ENCODE peak calls at places on chromosomes 2 and 18, in nine cellular contexts. X is right lobe of liver, Z is adrenal gland, C is IMR-90, V is spleen, L is H1, Q is ovary, G is prostate gland, J is suprapubic skin. U is an unnamed sample.

GRCh38 chr2:46915281-46915810 is at the start of gene MCFD2:
- DNase-seq in V (peak; percentile 92), J (peak; percentile 84), G (peak; percentile 12), C (no peak), Z (peak; percentile 42), L (no peak), Q (no peak), X (no peak), U (peak; percentile 40)

GRCh38 chr18:55256568-55257289 is 297.5 kb upstream of the CCDC68 start:
- DNase-seq in J (no peak), Z (no peak), V (no peak), X (no peak), C (no peak), L (no peak), Q (no peak), G (no peak), U (no peak)

GRCh38 chr2:208782097-208782496 is 375.5 kb downstream of the PTH2R start:
- DNase-seq in C (no peak), L (no peak), Q (no peak), X (no peak), V (no peak), Z (no peak), G (no peak), J (no peak), U (no peak)

GRCh38 chr2:15941970-15942710 is 1.8 kb downstream of the MYCN start:
- DNase-seq in C (no peak), V (no peak), Z (no peak), G (no peak), L (peak; percentile 72), J (peak; percentile 46), X (no peak), Q (no peak), U (peak; percentile 83)

GRCh38 chr18:71374294-71374693 is 1085.4 kb downstream of the SOCS6 start:
- DNase-seq in X (no peak), G (no peak), J (no peak), C (no peak), L (peak; percentile 49), V (no peak), Q (no peak), Z (no peak), U (no peak)

GRCh38 chr2:102606353-102606752 is 13.0 kb upstream of the SLC9A2 start:
- DNase-seq in J (no peak), V (no peak), Z (no peak), Q (no peak), L (no peak), X (no peak), G (peak; percentile 60), C (no peak), U (no peak)

GRCh38 chr18:57802869-57803118 is 321 bp downstream of the ATP8B1 start:
- DNase-seq in Z (no peak), J (no peak), V (peak; percentile 76), L (no peak), C (no peak), G (no peak), Q (no peak), X (no peak), U (no peak)

GRCh38 chr2:178309541-178309940 is 115.2 kb downstream of the OSBPL6 start:
- DNase-seq in X (no peak), C (peak; percentile 30), V (no peak), Q (no peak), L (no peak), Z (no peak), G (no peak), J (no peak), U (no peak)

GRCh38 chr2:73746015-73746876 is 9.1 kb upstream of the TPRKB start:
- DNase-seq in Z (no peak), V (peak; percentile 8), G (no peak), X (no peak), C (no peak), J (no peak), L (no peak), Q (no peak), U (no peak)

GRCh38 chr2:172083725-172084483 is 1.4 kb upstream of the DLX1 start:
- DNase-seq in X (no peak), L (peak; percentile 72), V (no peak), Z (no peak), Q (no peak), G (no peak), J (no peak), C (no peak), U (no peak)

GRCh38 chr2:10444463-10444862 is 3.7 kb downstream of the ODC1 start:
- DNase-seq in X (no peak), C (peak; percentile 14), Q (no peak), L (no peak), G (no peak), J (no peak), Z (no peak), V (no peak), U (no peak)

GRCh38 chr2:78281164-78281563 is 744.3 kb upstream of the REG3G start:
- DNase-seq in J (no peak), Z (no peak), V (no peak), X (no peak), L (no peak), G (no peak), C (no peak), Q (no peak), U (no peak)

GRCh38 chr2:180519276-180519675 is 461.1 kb upstream of the UBE2E3 start:
- DNase-seq in C (peak; percentile 68), J (no peak), X (no peak), Q (no peak), G (no peak), V (no peak), L (no peak), Z (no peak), U (no peak)

GRCh38 chr2:180520816-180521595 is 459.4 kb upstream of the UBE2E3 start:
- DNase-seq in V (no peak), L (no peak), X (no peak), Q (no peak), C (peak; percentile 65), G (no peak), J (no peak), Z (no peak), U (no peak)

GRCh38 chr2:180523629-180524340 is 456.6 kb upstream of the UBE2E3 start:
- DNase-seq in C (peak; percentile 95), G (no peak), L (no peak), X (no peak), Z (no peak), Q (no peak), J (no peak), V (no peak), U (peak; percentile 35)

GRCh38 chr2:180520206-180520605 is 460.2 kb upstream of the UBE2E3 start:
- DNase-seq in C (peak; percentile 18), Q (no peak), V (no peak), Z (no peak), X (peak; percentile 37), J (no peak), G (no peak), L (no peak), U (no peak)

DNA sequence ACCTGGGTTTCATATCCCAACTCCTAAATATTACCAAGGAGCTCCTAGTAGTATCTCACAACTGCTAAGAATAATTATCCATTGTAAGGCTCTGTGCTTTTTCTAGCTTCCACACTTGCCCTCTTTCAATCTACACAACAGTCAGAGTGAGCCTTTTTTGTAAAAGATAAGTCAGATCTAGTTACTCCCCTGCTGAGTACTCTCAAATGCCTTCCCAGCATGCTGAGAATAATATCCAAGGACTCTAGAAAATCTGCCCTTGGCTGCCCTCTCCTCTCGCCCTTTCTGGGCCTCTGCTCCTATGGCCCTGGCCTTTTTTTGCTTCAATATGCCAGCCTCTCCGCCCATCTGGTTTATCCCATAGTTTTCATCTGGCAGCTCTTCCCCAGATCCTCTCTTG is 455.9 kb upstream of the UBE2E3 start:
- DNase-seq in X (no peak), Z (no peak), J (no peak), C (peak; percentile 29), Q (no peak), G (no peak), L (no peak), V (no peak), U (no peak)
- H3K4me3 ChIP-seq in X (no peak overlapping the region), Z (no peak overlapping the region), J (no peak overlapping the region), C (no peak overlapping the region), Q (no peak overlapping the region), G (no peak overlapping the region), L (no peak overlapping the region), V (no peak overlapping the region), U (no peak overlapping the region)

GRCh38 chr2:200864206-200864976 is at the start of gene CLK1:
- DNase-seq in Q (peak; percentile 97), X (peak; percentile 98), L (peak; percentile 89), C (peak; percentile 93), Z (peak; percentile 96), G (peak; percentile 95), V (peak; percentile 100), J (peak; percentile 98), U (peak; percentile 99)
- TF ChIP-seq POLR2A in Q (peak; percentile 100), X (peak; percentile 99), L (peak; percentile 89), C (peak; percentile 99), Z (peak; percentile 98), G (peak; percentile 99), V (peak; percentile 99), J (peak; percentile 97), U (no peak)

GRCh38 chr2:32626591-32627221 is 1.1 kb upstream of the TTC27 start:
- DNase-seq in C (no peak), Z (no peak), X (no peak), L (peak; percentile 47), V (no peak), G (no peak), Q (no peak), J (no peak), U (no peak)
- H3K4me3 ChIP-seq in C (no peak overlapping the region), Z (peak overlapping the region; percentile 88), X (no peak overlapping the region), L (peak overlapping the region; percentile 91), V (peak overlapping the region; percentile 81), G (no peak overlapping the region), Q (peak overlapping the region; percentile 79), J (no peak overlapping the region), U (no peak overlapping the region)

GRCh38 chr2:231612199-231613053 is 19.8 kb downstream of the TEX44 start:
- DNase-seq in Q (peak; percentile 96), J (peak; percentile 98), G (peak; percentile 92), L (peak; percentile 95), Z (peak; percentile 94), V (peak; percentile 97), X (peak; percentile 88), C (peak; percentile 96), U (peak; percentile 99)

GRCh38 chr2:231613655-231614558 is 21.2 kb downstream of the TEX44 start:
- DNase-seq in X (peak; percentile 72), C (peak; percentile 80), Q (peak; percentile 91), V (peak; percentile 93), L (peak; percentile 92), J (peak; percentile 94), Z (peak; percentile 93), G (peak; percentile 77), U (peak; percentile 96)

GRCh38 chr2:231615058-231615671 is 22.5 kb downstream of the TEX44 start:
- DNase-seq in J (no peak), Q (peak; percentile 48), Z (no peak), V (peak; percentile 81), L (peak; percentile 71), G (no peak), X (peak; percentile 51), C (no peak), U (no peak)

GRCh38 chr2:231613054-231613654 is 20.5 kb downstream of the TEX44 start:
- DNase-seq in V (peak; percentile 85), G (no peak), J (no peak), L (no peak), Q (peak; percentile 52), X (no peak), C (no peak), Z (peak; percentile 46), U (peak; percentile 91)

DNA sequence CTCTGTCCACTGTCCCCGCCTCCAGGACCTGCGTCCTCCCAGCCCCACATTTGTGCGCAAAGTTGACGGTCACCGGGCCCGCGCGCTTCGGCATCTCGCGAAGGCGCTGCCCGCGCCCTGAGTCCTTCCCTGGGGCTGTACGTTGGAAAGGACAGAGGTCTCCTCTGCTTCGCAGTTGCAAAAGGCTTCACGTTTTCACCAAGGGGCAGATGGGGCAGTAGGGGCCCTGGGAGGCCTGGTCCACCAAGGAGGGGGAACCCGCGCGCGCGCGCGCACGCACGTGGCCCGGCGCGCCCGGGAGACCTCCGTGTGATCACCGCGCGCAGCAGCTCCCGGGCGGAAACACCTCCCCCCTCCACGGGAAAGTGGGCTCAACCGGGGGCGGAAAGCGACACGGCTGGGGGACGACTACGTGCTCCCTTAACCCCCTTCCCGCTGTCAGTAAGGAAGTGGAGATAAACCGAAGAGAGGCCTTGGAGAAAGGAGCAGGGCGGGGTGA is 21.9 kb downstream of the TEX44 start:
- DNase-seq in C (no peak), Z (no peak), Q (peak; percentile 79), V (peak; percentile 85), L (peak; percentile 61), X (no peak), J (peak; percentile 83), G (no peak), U (no peak)
- TF ChIP-seq POLR2A in C (no peak), Z (peak; percentile 50), Q (peak; percentile 9), V (no peak), L (no peak), X (peak; percentile 9), J (no peak), G (peak; percentile 7), U (no peak)